ENCODE peak calls at places on chromosome 17, in nine cellular contexts. E, H, Q, F, Z, X, G, V and C are unnamed samples.

GRCh38 chr17:5381542-5381941 is 37.9 kb downstream of the NUP88 start:
- DNase-seq in E (no peak), H (no peak), Q (no peak), F (no peak), Z (peak), X (no peak), G (no peak), V (no peak), C (no peak)

GRCh38 chr17:11404877-11405276 is 163.9 kb downstream of the SHISA6 start:
- DNase-seq in E (no peak), H (no peak), Q (no peak), F (no peak), Z (no peak), X (no peak), G (no peak), V (no peak), C (no peak)

GRCh38 chr17:42522263-42522790 is 13.7 kb upstream of the NAGLU start:
- DNase-seq in E (no peak), H (no peak), Q (no peak), F (no peak), Z (no peak), X (no peak), G (no peak), V (no peak), C (no peak)

GRCh38 chr17:61834610-61835009 is 28.7 kb downstream of the BRIP1 start:
- DNase-seq in E (no peak), H (no peak), Q (no peak), F (no peak), Z (no peak), X (no peak), G (no peak), V (no peak), C (no peak)

GRCh38 chr17:29663155-29663554 is 40.4 kb upstream of the CORO6 start:
- DNase-seq in E (no peak), H (peak), Q (no peak), F (no peak), Z (no peak), X (no peak), G (no peak), V (no peak), C (no peak)

GRCh38 chr17:4505187-4505586 is 6.5 kb downstream of the SPNS2 start:
- DNase-seq in E (no peak), H (no peak), Q (no peak), F (no peak), Z (no peak), X (no peak), G (no peak), V (no peak), C (no peak)

GRCh38 chr17:3911271-3912053 is 4.8 kb downstream of the P2RX1 start:
- DNase-seq in E (no peak), H (no peak), Q (no peak), F (peak), Z (no peak), X (peak), G (peak), V (peak), C (no peak)

GRCh38 chr17:54785643-54786258 is 114.9 kb upstream of the TOM1L1 start:
- DNase-seq in E (no peak), H (no peak), Q (no peak), F (no peak), Z (no peak), X (peak), G (no peak), V (no peak), C (no peak)

GRCh38 chr17:19958023-19958422 is 19.6 kb downstream of the AKAP10 start:
- DNase-seq in E (peak), H (no peak), Q (peak), F (no peak), Z (peak), X (no peak), G (no peak), V (no peak), C (peak)

GRCh38 chr17:77279448-77280303 is 138.9 kb downstream of the SEC14L1 start:
- DNase-seq in E (no peak), H (no peak), Q (no peak), F (no peak), Z (no peak), X (no peak), G (no peak), V (no peak), C (no peak)

GRCh38 chr17:32159586-32160438 is 17.5 kb downstream of the RHOT1 start:
- DNase-seq in E (no peak), H (no peak), Q (no peak), F (no peak), Z (no peak), X (no peak), G (no peak), V (no peak), C (no peak)

GRCh38 chr17:75159196-75160031 is 5.1 kb upstream of the JPT1 start:
- DNase-seq in E (no peak), H (no peak), Q (no peak), F (no peak), Z (no peak), X (no peak), G (no peak), V (no peak), C (no peak)

GRCh38 chr17:49486012-49486641 is 9.0 kb upstream of the NGFR start:
- DNase-seq in E (no peak), H (no peak), Q (no peak), F (no peak), Z (no peak), X (no peak), G (no peak), V (no peak), C (no peak)

GRCh38 chr17:45195424-45195823 is 26.3 kb upstream of the FMNL1 start:
- DNase-seq in E (no peak), H (no peak), Q (no peak), F (no peak), Z (no peak), X (no peak), G (no peak), V (no peak), C (no peak)

GRCh38 chr17:31313982-31314787 is at the start of gene EVI2B:
- DNase-seq in E (peak), H (peak), Q (no peak), F (no peak), Z (no peak), X (no peak), G (no peak), V (no peak), C (no peak)

GRCh38 chr17:34254651-34255380 is at the start of gene CCL2:
- DNase-seq in E (peak), H (peak), Q (no peak), F (no peak), Z (peak), X (peak), G (peak), V (no peak), C (no peak)

GRCh38 chr17:17044846-17045561 is 2.7 kb downstream of the MPRIP start:
- DNase-seq in E (peak), H (peak), Q (peak), F (no peak), Z (peak), X (peak), G (peak), V (no peak), C (peak)

GRCh38 chr17:13885953-13886889 is 183.1 kb upstream of the COX10 start:
- DNase-seq in E (no peak), H (no peak), Q (no peak), F (no peak), Z (no peak), X (no peak), G (no peak), V (no peak), C (no peak)

GRCh38 chr17:38667099-38667786 is 7.5 kb downstream of the EPOP start:
- DNase-seq in E (peak), H (peak), Q (peak), F (peak), Z (peak), X (peak), G (peak), V (no peak), C (peak)

GRCh38 chr17:19904412-19904811 is 36.7 kb upstream of the ULK2 start:
- DNase-seq in E (no peak), H (no peak), Q (no peak), F (no peak), Z (no peak), X (no peak), G (no peak), V (no peak), C (no peak)

GRCh38 chr17:81651692-81652091 is 4.7 kb downstream of the PDE6G start:
- DNase-seq in E (peak), H (no peak), Q (peak), F (no peak), Z (peak), X (no peak), G (peak), V (no peak), C (peak)

GRCh38 chr17:4073983-4074830 is 68.6 kb downstream of the ZZEF1 start:
- DNase-seq in E (no peak), H (peak), Q (no peak), F (no peak), Z (no peak), X (no peak), G (no peak), V (no peak), C (no peak)

GRCh38 chr17:78329263-78330059 is 30.4 kb downstream of the SOCS3 start:
- DNase-seq in E (peak), H (no peak), Q (peak), F (no peak), Z (no peak), X (no peak), G (no peak), V (no peak), C (no peak)

GRCh38 chr17:41415833-41416335 is 8.5 kb downstream of the KRT37 start:
- DNase-seq in E (no peak), H (no peak), Q (peak), F (no peak), Z (no peak), X (no peak), G (no peak), V (no peak), C (no peak)

GRCh38 chr17:61875804-61876203 is 12.5 kb upstream of the BRIP1 start:
- DNase-seq in E (no peak), H (no peak), Q (no peak), F (no peak), Z (no peak), X (no peak), G (no peak), V (no peak), C (no peak)

GRCh38 chr17:14078027-14078426 is 8.7 kb downstream of the COX10 start:
- DNase-seq in E (no peak), H (no peak), Q (no peak), F (no peak), Z (no peak), X (no peak), G (no peak), V (no peak), C (no peak)

GRCh38 chr17:36880506-36880905 is 56.8 kb upstream of the LHX1 start:
- DNase-seq in E (no peak), H (no peak), Q (no peak), F (no peak), Z (no peak), X (no peak), G (no peak), V (no peak), C (no peak)

GRCh38 chr17:41404024-41404651 is 6.7 kb upstream of the KRT31 start:
- DNase-seq in E (peak), H (no peak), Q (peak), F (peak), Z (peak), X (no peak), G (peak), V (no peak), C (no peak)

GRCh38 chr17:31389673-31390381 is 1.6 kb upstream of the RAB11FIP4 start:
- DNase-seq in E (no peak), H (no peak), Q (no peak), F (no peak), Z (no peak), X (no peak), G (no peak), V (no peak), C (no peak)

GRCh38 chr17:7511108-7511507 is 26.9 kb downstream of the POLR2A start:
- DNase-seq in E (no peak), H (no peak), Q (no peak), F (no peak), Z (no peak), X (no peak), G (no peak), V (no peak), C (no peak)